ENCODE peak calls at places on chromosomes 16 and 17, in five cellular contexts. L is CD8-positive, alpha-beta T cell; N is LNCaP clone FGC; T is psoas muscle; I is IMR-90. Z is an unnamed sample.

GRCh38 chr17:980406-981291 is 1.1 kb upstream of the NXN start:
- DNase-seq in L (peak), N (peak), T (peak), I (peak), Z (no peak)

GRCh38 chr16:31093132-31093703 is 1.4 kb downstream of the VKORC1 start:
- DNase-seq in L (peak), N (no peak), T (no peak), I (peak), Z (no peak)

GRCh38 chr16:57167951-57168350 is 17.9 kb downstream of the PSME3IP1 start:
- DNase-seq in L (no peak), N (no peak), T (no peak), I (peak), Z (no peak)

GRCh38 chr16:50697881-50698767 is 4.7 kb downstream of the NOD2 start:
- DNase-seq in L (no peak), N (no peak), T (no peak), I (peak), Z (no peak)

GRCh38 chr16:4415538-4416199 is 727 bp downstream of the CORO7 start:
- DNase-seq in L (peak), N (no peak), T (peak), I (no peak), Z (no peak)

GRCh38 chr17:58401287-58401686 is 16.0 kb downstream of the RNF43 start:
- DNase-seq in L (no peak), N (peak), T (no peak), I (no peak), Z (no peak)

GRCh38 chr16:26433807-26434206 is 632.9 kb upstream of the C16orf82 start:
- DNase-seq in L (no peak), N (no peak), T (no peak), I (no peak), Z (no peak)

GRCh38 chr17:67666710-67667109 is 51.0 kb upstream of the NOL11 start:
- DNase-seq in L (no peak), N (no peak), T (no peak), I (no peak), Z (no peak)

DNA sequence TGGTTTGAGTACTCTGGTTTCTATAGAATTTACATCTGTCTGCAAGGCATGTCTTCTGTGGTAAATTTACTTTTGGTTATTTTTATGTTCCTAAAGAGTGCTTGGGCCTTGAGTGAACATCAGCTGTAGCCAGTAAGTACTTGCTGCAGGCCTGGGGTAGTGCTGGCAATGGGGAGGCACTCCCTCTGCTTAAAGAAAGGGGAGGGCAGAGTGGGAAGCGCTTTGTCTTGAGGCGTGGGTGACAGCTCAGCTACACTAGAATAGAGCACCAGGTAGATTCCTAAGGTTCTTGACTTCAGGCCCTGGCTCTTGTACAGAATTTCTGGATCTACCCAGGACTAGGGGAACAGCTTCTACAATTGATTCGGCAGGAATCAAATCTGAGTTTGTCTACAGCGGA is 50.6 kb downstream of the MPHOSPH6 start:
- DNase-seq in L (no peak), N (no peak), T (no peak), I (no peak), Z (no peak)
- TF ChIP-seq CTCF in L (no peak), N (no peak), T (no peak), I (no peak), Z (no peak)

DNA sequence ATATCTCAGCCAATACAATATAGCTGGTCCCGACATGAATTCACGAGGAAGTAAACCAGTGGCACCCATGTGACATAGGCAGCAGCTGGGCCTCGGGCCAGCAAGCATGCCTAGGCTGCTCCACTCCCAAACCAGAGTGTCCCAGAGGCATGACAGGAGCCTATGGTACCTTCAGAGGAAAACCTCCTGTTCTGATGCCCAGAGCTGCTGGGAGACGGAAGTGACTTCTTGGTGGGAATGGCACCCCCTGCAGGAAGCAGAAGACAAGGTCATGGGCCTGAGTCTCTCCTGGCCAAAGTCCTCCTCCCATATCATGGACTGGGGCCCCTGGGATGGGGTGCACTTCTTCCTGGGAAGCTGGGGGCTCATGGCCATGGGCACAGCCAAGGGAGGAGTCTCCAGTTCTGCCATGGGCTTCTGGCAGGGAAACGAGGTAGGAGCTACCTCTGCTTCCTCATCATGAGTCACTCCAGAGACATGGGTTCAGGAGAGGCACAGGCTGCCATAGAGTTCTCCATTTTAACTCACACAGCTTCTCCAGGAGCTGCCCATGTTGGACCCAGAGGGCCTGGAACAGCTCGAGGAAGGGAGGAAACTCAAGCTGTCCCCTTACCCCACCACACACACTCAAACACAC is 13.4 kb downstream of the FBF1 start:
- DNase-seq in L (no peak), N (peak), T (no peak), I (no peak), Z (no peak)
- TF ChIP-seq CTCF in L (no peak), N (peak), T (peak), I (peak), Z (peak)

GRCh38 chr16:89334461-89334860 is 117.0 kb downstream of the ZNF778 start:
- DNase-seq in L (no peak), N (no peak), T (no peak), I (no peak), Z (no peak)

GRCh38 chr16:89332248-89333245 is 115.0 kb downstream of the ZNF778 start:
- DNase-seq in L (no peak), N (no peak), T (no peak), I (no peak), Z (no peak)

GRCh38 chr16:89334050-89334449 is 116.5 kb downstream of the ZNF778 start:
- DNase-seq in L (no peak), N (no peak), T (no peak), I (no peak), Z (no peak)

GRCh38 chr16:89335803-89336485 is 118.4 kb downstream of the ZNF778 start:
- DNase-seq in L (no peak), N (no peak), T (no peak), I (no peak), Z (no peak)

DNA sequence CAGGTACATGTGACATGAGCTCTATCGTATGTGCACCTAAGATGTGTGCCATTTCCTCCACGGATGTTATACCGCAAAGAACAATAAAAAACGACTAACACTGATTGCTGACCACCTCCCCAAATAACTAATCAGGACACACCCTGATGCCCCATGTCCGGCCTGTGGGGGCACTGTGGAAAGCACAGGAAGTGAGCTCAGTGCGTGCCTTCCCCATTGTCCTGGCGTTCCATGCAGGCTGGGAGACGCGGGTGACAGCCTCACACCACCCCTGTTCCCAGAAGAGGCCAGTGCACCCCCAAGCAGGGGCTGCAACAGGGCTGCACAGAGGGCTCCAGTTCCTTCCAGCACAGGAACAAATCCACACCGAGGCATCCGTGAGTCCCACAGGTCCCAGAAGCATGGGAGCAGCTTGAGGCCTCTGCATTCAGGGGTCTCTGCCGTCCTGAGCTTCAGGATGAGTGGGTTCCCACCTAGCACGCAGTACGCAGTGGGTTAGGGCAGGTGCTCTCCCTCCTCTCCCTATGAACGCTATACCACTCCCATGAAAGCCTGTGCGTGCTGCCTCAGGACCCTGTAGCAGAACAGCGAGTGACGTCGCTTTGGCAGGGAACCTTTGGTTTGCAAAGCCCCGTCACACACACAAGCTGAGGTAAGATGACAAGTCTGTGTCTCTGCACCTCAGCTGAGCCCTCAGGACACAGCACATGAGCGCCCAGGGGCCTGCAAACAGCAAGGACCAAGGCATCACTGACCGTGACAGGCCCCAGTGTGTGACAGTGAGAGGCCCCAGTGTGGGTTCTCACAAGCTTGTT is 117.7 kb downstream of the ZNF778 start:
- DNase-seq in L (no peak), N (no peak), T (no peak), I (no peak), Z (no peak)
- TF ChIP-seq CTCF in L (no peak), N (no peak), T (peak), I (no peak), Z (no peak)

GRCh38 chr17:66290097-66290722 is 12.2 kb upstream of the PRKCA start:
- DNase-seq in L (no peak), N (no peak), T (no peak), I (no peak), Z (no peak)
- TF ChIP-seq CTCF in L (no peak), N (peak), T (peak), I (peak), Z (peak)

GRCh38 chr16:22055881-22056280 is 36.5 kb upstream of the VWA3A start:
- DNase-seq in L (no peak), N (no peak), T (no peak), I (no peak), Z (no peak)
- TF ChIP-seq CTCF in L (no peak), N (no peak), T (no peak), I (no peak), Z (peak)

DNA sequence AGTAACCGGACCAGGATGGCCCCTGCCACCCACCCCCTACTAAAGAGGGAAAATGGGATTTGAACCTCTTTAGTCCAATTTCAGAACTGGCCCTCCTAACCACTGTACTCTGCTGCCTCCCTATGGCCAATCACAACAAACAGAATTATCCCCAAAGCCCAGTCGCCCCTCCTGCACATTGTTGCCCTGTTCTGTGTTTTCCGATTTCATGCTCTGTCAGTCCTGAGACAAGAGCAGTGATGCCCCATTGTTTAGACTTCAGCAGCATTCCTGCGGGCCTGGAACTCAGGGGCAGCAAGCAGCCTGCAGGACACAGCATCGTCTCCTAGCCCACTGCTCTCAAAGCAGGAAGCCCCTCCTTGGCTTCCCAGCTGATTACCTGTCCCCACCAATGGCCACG is 20.5 kb upstream of the KLHL11 start:
- DNase-seq in L (no peak), N (no peak), T (no peak), I (no peak), Z (no peak)
- TF ChIP-seq CTCF in L (no peak), N (peak), T (peak), I (peak), Z (peak)

GRCh38 chr17:77258638-77259037 is 117.9 kb downstream of the SEC14L1 start:
- DNase-seq in L (no peak), N (no peak), T (no peak), I (no peak), Z (no peak)

GRCh38 chr17:77257596-77258458 is 117.1 kb downstream of the SEC14L1 start:
- DNase-seq in L (no peak), N (no peak), T (no peak), I (no peak), Z (no peak)

GRCh38 chr17:77257169-77257568 is 116.4 kb downstream of the SEC14L1 start:
- DNase-seq in L (no peak), N (no peak), T (no peak), I (no peak), Z (no peak)

GRCh38 chr17:77254961-77255741 is 114.4 kb downstream of the SEC14L1 start:
- DNase-seq in L (no peak), N (no peak), T (no peak), I (peak), Z (no peak)

DNA sequence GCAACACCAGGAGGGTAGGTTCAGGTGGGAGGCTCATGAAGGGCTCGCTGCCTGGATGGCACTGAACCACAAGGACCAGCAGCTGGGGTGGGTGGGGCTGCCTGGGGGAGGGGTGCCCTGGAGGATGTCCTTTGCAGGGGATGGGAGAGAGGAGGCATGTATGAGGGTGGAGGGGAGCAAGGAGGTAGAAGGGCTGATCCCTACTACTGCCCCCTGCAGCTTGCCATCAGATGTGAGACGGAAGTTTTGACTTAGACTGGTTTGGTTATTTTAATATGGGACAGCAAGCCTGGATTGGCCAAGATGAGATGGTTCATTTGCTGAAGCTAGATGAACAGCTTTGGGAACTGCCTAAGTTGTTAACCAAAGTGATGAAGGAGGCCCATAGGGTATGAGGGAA is 115.9 kb downstream of the SEC14L1 start:
- DNase-seq in L (no peak), N (no peak), T (no peak), I (no peak), Z (no peak)
- TF ChIP-seq CTCF in L (no peak), N (no peak), T (no peak), I (no peak), Z (no peak)

DNA sequence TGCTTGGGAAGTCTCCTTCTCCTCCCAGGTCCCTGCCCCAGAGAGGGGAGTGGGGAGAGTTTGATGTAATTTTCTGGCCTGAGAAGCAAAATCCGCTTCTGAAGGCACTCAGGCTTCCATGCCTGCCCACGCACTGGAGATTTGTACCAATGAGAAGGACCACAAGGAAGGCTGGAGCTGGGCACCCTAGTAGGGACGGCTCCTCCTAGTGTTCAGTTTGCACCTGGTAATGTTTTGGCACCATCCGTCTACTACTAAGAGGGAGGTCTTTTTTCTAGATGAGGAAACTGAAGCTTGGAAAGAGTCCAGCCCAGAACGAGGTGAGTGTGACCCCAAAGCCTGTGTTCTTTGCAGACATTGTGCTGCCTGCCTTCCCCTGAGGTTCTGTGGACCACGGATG is 83.6 kb upstream of the NLRP1 start:
- DNase-seq in L (no peak), N (no peak), T (no peak), I (no peak), Z (no peak)
- TF ChIP-seq CTCF in L (no peak), N (peak), T (no peak), I (no peak), Z (no peak)

GRCh38 chr17:48471807-48472484 is 41.9 kb upstream of the SKAP1 start:
- DNase-seq in L (no peak), N (no peak), T (no peak), I (no peak), Z (no peak)
- TF ChIP-seq CTCF in L (no peak), N (no peak), T (no peak), I (no peak), Z (no peak)

DNA sequence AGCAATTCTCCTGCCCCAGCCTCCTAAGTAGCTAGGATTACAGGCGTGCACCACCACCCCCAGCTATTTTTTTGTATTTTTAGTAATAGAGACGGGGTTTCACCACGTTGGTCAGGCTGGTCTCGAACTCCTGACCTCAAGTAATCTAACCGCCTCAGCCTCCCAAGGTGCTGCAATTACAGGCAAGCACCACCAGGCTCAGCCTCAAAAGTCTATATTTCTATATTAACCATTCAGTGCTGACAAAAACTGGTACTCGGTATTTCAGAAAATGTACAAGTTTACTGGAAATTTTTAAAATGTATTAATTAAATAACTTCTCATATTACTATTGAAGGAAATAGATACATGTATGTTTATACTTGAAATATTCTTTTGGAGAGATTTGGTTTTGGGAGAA is 1.4 kb upstream of the HEXD start:
- DNase-seq in L (no peak), N (no peak), T (no peak), I (no peak), Z (no peak)
- TF ChIP-seq CTCF in L (peak), N (no peak), T (no peak), I (no peak), Z (no peak)